ENCODE peak calls at places on chromosomes 6 and 20, in seven cellular contexts. J is dorsolateral prefrontal cortex, I is tibial artery, O is prostate gland, Y is hepatocyte, S is choroid plexus epithelial cell, X is pancreas. E is an unnamed sample.

GRCh38 chr20:33019465-33020277 is 11.8 kb upstream of the BPIFB6 start:
- DNase-seq in J (no peak), I (no peak), O (no peak), Y (no peak), S (no peak), X (no peak), E (no peak)

GRCh38 chr6:43834528-43835145 is 64.6 kb downstream of the VEGFA start:
- DNase-seq in J (no peak), I (no peak), O (no peak), Y (no peak), S (no peak), X (no peak), E (no peak)

GRCh38 chr6:80163754-80164187 is 57.3 kb downstream of the BCKDHB start:
- DNase-seq in J (no peak), I (no peak), O (no peak), Y (peak; percentile 32), S (peak; percentile 75), X (no peak), E (no peak)

GRCh38 chr6:29752451-29753308 is 29.4 kb downstream of the HLA-F start:
- DNase-seq in J (peak; percentile 71), I (peak; percentile 91), O (peak; percentile 84), Y (peak; percentile 93), S (peak; percentile 85), X (peak; percentile 89), E (peak; percentile 31)

GRCh38 chr6:24522090-24522820 is 27.5 kb downstream of the ALDH5A1 start:
- DNase-seq in J (no peak), I (no peak), O (no peak), Y (no peak), S (peak; percentile 19), X (no peak), E (no peak)

GRCh38 chr20:17969276-17969883 is 562 bp downstream of the MGME1 start:
- DNase-seq in J (peak; percentile 31), I (peak; percentile 35), O (peak; percentile 42), Y (peak; percentile 39), S (peak; percentile 35), X (no peak), E (no peak)

GRCh38 chr6:11143394-11144371 is 32.2 kb upstream of the ERVFRD-1 start:
- DNase-seq in J (no peak), I (peak; percentile 84), O (peak; percentile 11), Y (peak; percentile 85), S (peak; percentile 95), X (peak; percentile 27), E (peak; percentile 56)

GRCh38 chr6:137800749-137801148 is 66.3 kb upstream of the TNFAIP3 start:
- DNase-seq in J (no peak), I (no peak), O (no peak), Y (no peak), S (no peak), X (no peak), E (no peak)

GRCh38 chr6:30156262-30156599 is 4.8 kb downstream of the TRIM10 start:
- DNase-seq in J (no peak), I (peak; percentile 54), O (no peak), Y (peak; percentile 65), S (peak; percentile 24), X (peak; percentile 67), E (no peak)

GRCh38 chr20:15846446-15846845 is 726.8 kb downstream of the KIF16B start:
- DNase-seq in J (no peak), I (no peak), O (no peak), Y (no peak), S (no peak), X (no peak), E (no peak)

GRCh38 chr6:53710788-53711187 is 45.2 kb upstream of the KLHL31 start:
- DNase-seq in J (no peak), I (no peak), O (no peak), Y (no peak), S (no peak), X (no peak), E (no peak)

GRCh38 chr6:49333345-49334120 is 129.5 kb downstream of the MMUT start:
- DNase-seq in J (no peak), I (no peak), O (no peak), Y (no peak), S (no peak), X (no peak), E (no peak)

GRCh38 chr6:155253337-155253736 is 10.5 kb upstream of the CLDN20 start:
- DNase-seq in J (no peak), I (no peak), O (no peak), Y (no peak), S (no peak), X (no peak), E (no peak)

GRCh38 chr6:142385352-142385751 is 83.5 kb downstream of the ADGRG6 start:
- DNase-seq in J (no peak), I (no peak), O (no peak), Y (no peak), S (no peak), X (no peak), E (no peak)

GRCh38 chr20:17660667-17661066 is 21.4 kb downstream of the RRBP1 start:
- DNase-seq in J (no peak), I (peak; percentile 20), O (no peak), Y (no peak), S (no peak), X (peak; percentile 11), E (no peak)

GRCh38 chr6:10553869-10554268 is 32.7 kb downstream of the GCNT2 start:
- DNase-seq in J (no peak), I (no peak), O (no peak), Y (no peak), S (no peak), X (no peak), E (no peak)

GRCh38 chr20:39660251-39660650 is 698.1 kb downstream of the DHX35 start:
- DNase-seq in J (no peak), I (no peak), O (no peak), Y (no peak), S (peak; percentile 68), X (no peak), E (peak; percentile 4)

GRCh38 chr6:126614642-126615504 is 275.0 kb downstream of the CENPW start:
- DNase-seq in J (no peak), I (no peak), O (no peak), Y (peak; percentile 9), S (no peak), X (no peak), E (no peak)

GRCh38 chr6:158501638-158502592 is 58.0 kb upstream of the TMEM181 start:
- DNase-seq in J (no peak), I (no peak), O (no peak), Y (no peak), S (no peak), X (no peak), E (no peak)

GRCh38 chr6:44050872-44051421 is 76.3 kb downstream of the MRPL14 start:
- DNase-seq in J (no peak), I (no peak), O (no peak), Y (no peak), S (no peak), X (no peak), E (no peak)

GRCh38 chr20:45363611-45364492 is 896 bp downstream of the SYS1 start:
- DNase-seq in J (no peak), I (no peak), O (no peak), Y (no peak), S (no peak), X (no peak), E (no peak)

GRCh38 chr20:58712116-58712822 is 19.7 kb downstream of the NPEPL1 start:
- DNase-seq in J (no peak), I (peak; percentile 15), O (peak; percentile 3), Y (peak; percentile 4), S (no peak), X (no peak), E (no peak)

GRCh38 chr20:31908424-31908823 is 38.0 kb downstream of the TTLL9 start:
- DNase-seq in J (no peak), I (no peak), O (no peak), Y (no peak), S (no peak), X (no peak), E (no peak)

GRCh38 chr6:51541847-51542246 is 545.6 kb downstream of the PKHD1 start:
- DNase-seq in J (no peak), I (no peak), O (no peak), Y (peak; percentile 17), S (peak; percentile 0), X (no peak), E (peak; percentile 16)

GRCh38 chr6:5139828-5140771 is 55.0 kb downstream of the PPP1R3G start:
- DNase-seq in J (no peak), I (no peak), O (no peak), Y (no peak), S (no peak), X (no peak), E (no peak)

GRCh38 chr6:170212051-170212756 is 78.7 kb downstream of the DLL1 start:
- DNase-seq in J (no peak), I (peak; percentile 3), O (peak; percentile 3), Y (no peak), S (no peak), X (no peak), E (no peak)

GRCh38 chr6:6771964-6772363 is 183.4 kb downstream of the LY86 start:
- DNase-seq in J (no peak), I (no peak), O (no peak), Y (no peak), S (no peak), X (no peak), E (no peak)

GRCh38 chr20:48680650-48681049 is 147.1 kb downstream of the PREX1 start:
- DNase-seq in J (no peak), I (no peak), O (peak; percentile 36), Y (no peak), S (no peak), X (no peak), E (no peak)
- H3K4me3 ChIP-seq in J (no peak overlapping the region), I (no peak overlapping the region), O (no peak overlapping the region), Y (no peak overlapping the region), S (no peak overlapping the region), X (no peak overlapping the region), E (no peak overlapping the region)

DNA sequence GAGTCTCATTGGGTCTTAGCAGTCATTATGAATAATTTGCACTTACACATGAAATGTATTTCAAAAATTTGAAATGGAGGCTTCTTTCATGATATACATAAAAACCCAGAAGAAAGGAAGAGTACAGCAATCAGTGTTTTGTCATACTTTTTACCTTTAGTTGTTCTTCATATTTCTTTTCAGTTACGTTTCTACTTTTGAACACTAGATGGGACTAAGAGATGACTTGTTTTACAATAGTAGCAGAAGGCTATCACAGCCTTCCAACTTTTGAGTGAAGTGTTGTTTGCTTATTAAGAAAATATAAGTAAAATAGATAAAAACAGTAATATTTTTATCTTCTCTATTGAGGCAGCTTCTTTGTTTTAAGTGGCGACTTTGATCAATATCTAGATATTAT is 58.1 kb downstream of the L3MBTL3 start:
- DNase-seq in J (no peak), I (no peak), O (no peak), Y (peak; percentile 9), S (peak; percentile 55), X (no peak), E (no peak)
- TF ChIP-seq CTCF in J (no peak), I (no peak), O (no peak), Y (peak; percentile 49), S (peak; percentile 38), X (no peak), E (peak; percentile 26)

GRCh38 chr6:31498748-31499147 is 803 bp downstream of the MICB start:
- DNase-seq in J (no peak), I (no peak), O (no peak), Y (peak; percentile 31), S (no peak), X (no peak), E (no peak)
- H3K4me3 ChIP-seq in J (peak overlapping the region; percentile 14), I (peak overlapping the region; percentile 55), O (no peak overlapping the region), Y (no peak overlapping the region), S (peak overlapping the region; percentile 53), X (no peak overlapping the region), E (peak overlapping the region; percentile 72)

GRCh38 chr6:32968770-32969684 is 633 bp downstream of the BRD2 start:
- DNase-seq in J (peak; percentile 68), I (peak; percentile 68), O (peak; percentile 70), Y (peak; percentile 92), S (peak; percentile 90), X (peak; percentile 74), E (peak; percentile 60)
- TF ChIP-seq CTCF in J (no peak), I (no peak), O (peak; percentile 3), Y (no peak), S (peak; percentile 48), X (no peak), E (peak; percentile 31)